ENCODE peak calls at places on chromosomes 13 and 19, in seven cellular contexts. Q is Calu3, R is WTC11, J is AG10803, G is Peyer's patch, U is heart left ventricle, L is fibroblast of pulmonary artery. M is an unnamed sample.

GRCh38 chr13:111345682-111346081 is 25.2 kb downstream of the TEX29 start:
- DNase-seq in J (no peak), U (no peak), R (no peak), L (no peak), Q (no peak), G (no peak), M (no peak)

GRCh38 chr19:50701367-50701985 is 18.1 kb downstream of the SHANK1 start:
- DNase-seq in Q (no peak), L (no peak), G (no peak), U (no peak), J (no peak), R (no peak), M (no peak)

GRCh38 chr13:80379245-80379644 is 38.3 kb upstream of the SPRY2 start:
- DNase-seq in L (peak; percentile 70), J (peak; percentile 43), R (no peak), U (no peak), Q (no peak), G (no peak), M (no peak)

GRCh38 chr13:113898391-113898790 is 34.5 kb upstream of the GAS6 start:
- DNase-seq in L (no peak), U (peak; percentile 11), G (no peak), Q (no peak), R (no peak), J (no peak), M (no peak)

GRCh38 chr19:47363758-47364529 is 14.8 kb downstream of the DHX34 start:
- DNase-seq in U (no peak), R (peak; percentile 42), J (peak; percentile 6), L (peak; percentile 72), G (no peak), Q (no peak), M (no peak)

GRCh38 chr13:46668302-46668720 is 115.3 kb downstream of the LRCH1 start:
- DNase-seq in Q (no peak), J (peak; percentile 91), L (peak; percentile 95), R (no peak), G (no peak), U (peak; percentile 66), M (no peak)

GRCh38 chr19:41928221-41928683 is at the start of gene ERFL:
- DNase-seq in Q (no peak), L (no peak), G (no peak), J (no peak), U (no peak), R (no peak), M (no peak)

GRCh38 chr19:38163419-38164290 is 60.4 kb downstream of the DPF1 start:
- DNase-seq in J (no peak), G (no peak), R (no peak), Q (no peak), U (no peak), L (no peak), M (no peak)

GRCh38 chr13:35978607-35979316 is 152.4 kb downstream of the DCLK1 start:
- DNase-seq in Q (peak; percentile 40), L (peak; percentile 89), G (no peak), U (no peak), J (peak; percentile 73), R (peak; percentile 27), M (no peak)

GRCh38 chr19:40521276-40521675 is 54.5 kb downstream of the SPTBN4 start:
- DNase-seq in U (no peak), G (no peak), L (peak; percentile 51), R (no peak), J (peak; percentile 43), Q (no peak), M (no peak)

GRCh38 chr13:86038490-86038889 is 239.3 kb upstream of the SLITRK6 start:
- DNase-seq in J (no peak), R (no peak), U (no peak), Q (no peak), G (no peak), L (no peak), M (no peak)

DNA sequence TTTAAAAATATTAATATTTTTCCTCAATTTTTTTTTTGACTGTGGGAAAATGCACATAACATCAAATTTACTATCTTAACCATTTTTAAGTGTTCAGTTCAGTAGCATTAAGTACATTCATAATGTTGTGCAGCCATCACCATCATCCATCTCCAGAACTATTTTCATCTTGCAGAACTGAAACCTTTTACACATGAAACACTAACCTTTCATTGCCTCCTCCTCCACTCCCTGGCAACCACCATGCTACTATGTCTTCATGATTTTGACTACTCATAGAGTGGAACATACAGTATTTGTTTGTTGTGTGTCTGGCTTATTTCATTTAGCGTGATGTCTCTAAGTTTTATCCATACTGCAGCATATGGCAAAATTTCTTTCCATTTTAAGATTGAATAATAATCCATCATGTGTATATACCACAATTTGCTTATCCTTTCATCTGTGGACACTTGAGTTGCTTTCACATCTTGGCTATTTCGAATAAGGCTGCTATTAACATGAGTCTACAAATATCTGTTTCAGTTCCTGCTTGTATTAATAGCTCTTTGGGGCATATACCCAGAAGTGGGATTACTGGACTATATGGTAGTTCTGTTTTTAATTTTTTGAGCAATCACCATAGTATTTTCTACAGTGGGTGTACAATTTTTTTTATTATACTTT is 376.4 kb downstream of the MTUS2 start:
- DNase-seq in G (no peak), R (no peak), U (no peak), L (no peak), J (no peak), Q (no peak), M (no peak)
- TF ChIP-seq CTCF in G (no peak), R (no peak), U (no peak), L (no peak), J (no peak), Q (no peak), M (no peak)

DNA sequence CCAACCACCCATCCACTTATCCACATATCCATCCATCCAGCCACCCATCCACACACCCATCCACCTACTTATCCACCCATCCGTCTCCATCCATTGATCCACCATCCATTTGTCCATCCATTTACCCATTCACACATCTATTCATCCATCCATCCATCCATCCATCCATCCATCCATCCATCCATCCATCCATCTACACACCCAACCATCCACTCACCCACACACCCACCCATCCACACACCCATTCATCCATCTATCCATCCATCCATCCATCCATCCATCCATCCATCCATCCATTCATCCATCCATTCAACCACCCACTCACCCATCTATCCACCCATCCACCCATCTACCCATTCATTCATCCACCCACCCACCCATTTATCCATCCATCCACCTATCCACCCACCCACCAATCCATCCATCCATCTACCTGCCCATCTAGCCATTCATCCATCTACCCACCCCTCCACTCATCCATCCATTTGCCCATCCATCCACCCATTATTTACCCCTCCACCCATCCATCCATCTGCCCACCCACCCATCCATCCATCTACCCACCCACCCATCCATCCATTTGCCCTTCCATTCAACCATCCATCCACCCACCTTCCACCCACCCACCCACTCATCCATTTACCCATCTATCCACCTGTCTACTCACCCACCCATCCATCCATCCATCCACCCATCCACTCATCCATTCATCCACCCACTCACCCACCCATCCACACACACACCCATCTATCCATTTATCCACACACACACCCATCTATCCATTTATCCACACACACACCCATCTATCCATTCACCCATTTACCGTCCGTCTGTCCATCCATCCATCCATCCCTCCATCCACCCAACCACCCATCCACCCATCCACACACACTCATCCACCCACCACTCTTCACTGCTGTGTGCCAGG is 2.5 kb upstream of the TMPRSS9 start:
- DNase-seq in L (no peak), G (no peak), R (no peak), J (no peak), U (no peak), Q (no peak), M (no peak)
- TF ChIP-seq CTCF in L (no peak), G (no peak), R (no peak), J (no peak), U (no peak), Q (no peak), M (no peak)

GRCh38 chr19:48415869-48416268 is 22.4 kb downstream of the GRIN2D start:
- DNase-seq in L (no peak), J (no peak), R (no peak), U (peak; percentile 72), Q (no peak), G (no peak), M (no peak)

GRCh38 chr19:48421548-48421947 is 24.2 kb upstream of the GRWD1 start:
- DNase-seq in R (no peak), G (no peak), J (no peak), L (no peak), U (no peak), Q (no peak), M (no peak)

GRCh38 chr19:48419158-48419920 is 25.9 kb downstream of the GRIN2D start:
- DNase-seq in Q (no peak), R (peak; percentile 88), J (peak; percentile 35), G (peak; percentile 67), U (peak; percentile 72), L (peak; percentile 36), M (no peak)

GRCh38 chr19:48417436-48417835 is 24.0 kb downstream of the GRIN2D start:
- DNase-seq in Q (no peak), L (no peak), G (no peak), U (no peak), J (no peak), R (no peak), M (no peak)

GRCh38 chr19:48418317-48419064 is 25.0 kb downstream of the GRIN2D start:
- DNase-seq in U (no peak), Q (no peak), L (no peak), J (peak; percentile 49), R (no peak), G (no peak), M (no peak)
- TF ChIP-seq CTCF in U (no peak), Q (no peak), L (no peak), J (peak; percentile 20), R (no peak), G (no peak), M (no peak)

GRCh38 chr19:58544591-58545285 is 874 bp downstream of the TRIM28 start:
- DNase-seq in G (no peak), U (no peak), R (peak; percentile 66), Q (peak; percentile 88), J (peak; percentile 33), L (peak; percentile 61), M (peak; percentile 75)
- TF ChIP-seq CTCF in G (no peak), U (no peak), R (no peak), Q (no peak), J (no peak), L (no peak), M (no peak)

DNA sequence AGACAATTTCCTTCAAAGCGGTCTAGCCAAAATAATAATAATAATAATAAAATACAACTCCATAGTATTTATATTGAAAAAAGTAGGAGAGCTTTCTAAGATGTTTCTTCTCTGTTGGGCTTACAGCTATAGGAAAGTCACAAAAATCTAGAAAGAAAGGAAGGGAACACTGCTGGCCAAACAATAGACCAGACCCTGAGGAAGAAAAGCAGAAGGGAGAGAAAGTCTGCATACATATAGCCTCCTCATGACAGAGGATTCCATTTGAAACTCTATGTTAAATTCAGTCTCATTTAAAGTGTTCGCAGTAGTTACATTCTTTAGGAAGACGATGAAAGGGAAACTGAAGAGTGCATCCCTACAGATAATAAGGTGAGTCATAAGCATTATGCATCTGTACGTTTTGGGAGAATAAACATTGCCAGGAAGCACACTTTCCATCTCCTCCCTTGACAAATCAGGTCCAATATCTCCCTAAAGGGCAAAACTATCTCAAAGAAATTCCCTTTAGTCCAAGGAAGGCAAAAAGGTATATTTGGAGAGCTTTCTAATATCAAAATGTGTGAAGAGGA is 86.5 kb downstream of the PCDH9 start:
- DNase-seq in Q (no peak), L (no peak), J (no peak), R (no peak), G (no peak), U (no peak), M (no peak)
- TF ChIP-seq CTCF in Q (no peak), L (no peak), J (no peak), R (no peak), G (no peak), U (no peak), M (no peak)